ENCODE peak calls at places on chromosomes 6 and 20, in ten cellular contexts. One of them, this sample, is unnamed.

GRCh38 chr6:148501178-148501590 is 158.5 kb downstream of the SASH1 start:
- DNase-seq in heart right ventricle: no peak
- DNase-seq in HEK293T: peak
- DNase-seq in activated CD8-positive, alpha-beta memory T cell treated with anti-CD3 and anti-CD28 coated beads for 1 hour: no peak
- DNase-seq in hippocampal formation: no peak
- DNase-seq in amniotic stem cell: no peak
- DNase-seq in NCI-H460: peak
- DNase-seq in astrocyte of the hippocampus: peak
- DNase-seq in activated CD4-positive, alpha-beta T cell treated with anti-CD3 and anti-CD28 coated beads, Interleukin-2, amount 50 U/mL, for 24 hours: no peak
- DNase-seq in GM10248: no peak
- DNase-seq in this sample: no peak

GRCh38 chr6:43174263-43175112 is 3.4 kb downstream of the SRF start:
- DNase-seq in heart right ventricle: peak
- DNase-seq in HEK293T: peak
- DNase-seq in activated CD8-positive, alpha-beta memory T cell treated with anti-CD3 and anti-CD28 coated beads for 1 hour: peak
- DNase-seq in hippocampal formation: peak
- DNase-seq in amniotic stem cell: peak
- DNase-seq in NCI-H460: peak
- DNase-seq in astrocyte of the hippocampus: peak
- DNase-seq in activated CD4-positive, alpha-beta T cell treated with anti-CD3 and anti-CD28 coated beads, Interleukin-2, amount 50 U/mL, for 24 hours: peak
- DNase-seq in GM10248: peak
- DNase-seq in this sample: peak

GRCh38 chr6:159719287-159719686 is 8.0 kb upstream of the WTAP start:
- DNase-seq in heart right ventricle: no peak
- DNase-seq in HEK293T: no peak
- DNase-seq in activated CD8-positive, alpha-beta memory T cell treated with anti-CD3 and anti-CD28 coated beads for 1 hour: no peak
- DNase-seq in hippocampal formation: no peak
- DNase-seq in amniotic stem cell: no peak
- DNase-seq in NCI-H460: no peak
- DNase-seq in astrocyte of the hippocampus: no peak
- DNase-seq in activated CD4-positive, alpha-beta T cell treated with anti-CD3 and anti-CD28 coated beads, Interleukin-2, amount 50 U/mL, for 24 hours: no peak
- DNase-seq in GM10248: no peak
- DNase-seq in this sample: no peak

GRCh38 chr6:109239192-109239917 is 142.9 kb downstream of the CD164 start:
- DNase-seq in heart right ventricle: no peak
- DNase-seq in HEK293T: no peak
- DNase-seq in activated CD8-positive, alpha-beta memory T cell treated with anti-CD3 and anti-CD28 coated beads for 1 hour: no peak
- DNase-seq in hippocampal formation: no peak
- DNase-seq in amniotic stem cell: no peak
- DNase-seq in NCI-H460: no peak
- DNase-seq in astrocyte of the hippocampus: peak
- DNase-seq in activated CD4-positive, alpha-beta T cell treated with anti-CD3 and anti-CD28 coated beads, Interleukin-2, amount 50 U/mL, for 24 hours: no peak
- DNase-seq in GM10248: no peak
- DNase-seq in this sample: no peak

GRCh38 chr20:50446351-50447101 is 63.7 kb upstream of the PTPN1 start:
- DNase-seq in heart right ventricle: no peak
- DNase-seq in HEK293T: no peak
- DNase-seq in activated CD8-positive, alpha-beta memory T cell treated with anti-CD3 and anti-CD28 coated beads for 1 hour: no peak
- DNase-seq in hippocampal formation: no peak
- DNase-seq in amniotic stem cell: no peak
- DNase-seq in NCI-H460: no peak
- DNase-seq in astrocyte of the hippocampus: no peak
- DNase-seq in activated CD4-positive, alpha-beta T cell treated with anti-CD3 and anti-CD28 coated beads, Interleukin-2, amount 50 U/mL, for 24 hours: no peak
- DNase-seq in GM10248: no peak
- DNase-seq in this sample: no peak

GRCh38 chr20:34364013-34364382 is 925 bp downstream of the ITCH start:
- DNase-seq in heart right ventricle: no peak
- DNase-seq in HEK293T: no peak
- DNase-seq in activated CD8-positive, alpha-beta memory T cell treated with anti-CD3 and anti-CD28 coated beads for 1 hour: no peak
- DNase-seq in hippocampal formation: no peak
- DNase-seq in amniotic stem cell: peak
- DNase-seq in NCI-H460: no peak
- DNase-seq in astrocyte of the hippocampus: peak
- DNase-seq in activated CD4-positive, alpha-beta T cell treated with anti-CD3 and anti-CD28 coated beads, Interleukin-2, amount 50 U/mL, for 24 hours: no peak
- DNase-seq in GM10248: no peak
- DNase-seq in this sample: no peak

GRCh38 chr6:41774841-41775240 is 4.9 kb downstream of the FRS3 start:
- DNase-seq in heart right ventricle: no peak
- DNase-seq in HEK293T: no peak
- DNase-seq in activated CD8-positive, alpha-beta memory T cell treated with anti-CD3 and anti-CD28 coated beads for 1 hour: no peak
- DNase-seq in hippocampal formation: no peak
- DNase-seq in amniotic stem cell: no peak
- DNase-seq in NCI-H460: no peak
- DNase-seq in astrocyte of the hippocampus: no peak
- DNase-seq in activated CD4-positive, alpha-beta T cell treated with anti-CD3 and anti-CD28 coated beads, Interleukin-2, amount 50 U/mL, for 24 hours: no peak
- DNase-seq in GM10248: no peak
- DNase-seq in this sample: no peak

GRCh38 chr20:2470051-2470431 is 548 bp downstream of the SNRPB start:
- DNase-seq in heart right ventricle: no peak
- DNase-seq in HEK293T: peak
- DNase-seq in activated CD8-positive, alpha-beta memory T cell treated with anti-CD3 and anti-CD28 coated beads for 1 hour: peak
- DNase-seq in hippocampal formation: no peak
- DNase-seq in amniotic stem cell: peak
- DNase-seq in NCI-H460: no peak
- DNase-seq in astrocyte of the hippocampus: no peak
- DNase-seq in activated CD4-positive, alpha-beta T cell treated with anti-CD3 and anti-CD28 coated beads, Interleukin-2, amount 50 U/mL, for 24 hours: peak
- DNase-seq in GM10248: peak
- DNase-seq in this sample: no peak

GRCh38 chr20:822651-823325 is 10.7 kb upstream of the FAM110A start:
- DNase-seq in heart right ventricle: no peak
- DNase-seq in HEK293T: no peak
- DNase-seq in activated CD8-positive, alpha-beta memory T cell treated with anti-CD3 and anti-CD28 coated beads for 1 hour: no peak
- DNase-seq in hippocampal formation: no peak
- DNase-seq in amniotic stem cell: no peak
- DNase-seq in NCI-H460: no peak
- DNase-seq in astrocyte of the hippocampus: no peak
- DNase-seq in activated CD4-positive, alpha-beta T cell treated with anti-CD3 and anti-CD28 coated beads, Interleukin-2, amount 50 U/mL, for 24 hours: no peak
- DNase-seq in GM10248: no peak
- DNase-seq in this sample: no peak

GRCh38 chr20:53276143-53276542 is 304.0 kb downstream of the TSHZ2 start:
- DNase-seq in heart right ventricle: peak
- DNase-seq in HEK293T: no peak
- DNase-seq in activated CD8-positive, alpha-beta memory T cell treated with anti-CD3 and anti-CD28 coated beads for 1 hour: no peak
- DNase-seq in hippocampal formation: no peak
- DNase-seq in amniotic stem cell: no peak
- DNase-seq in NCI-H460: no peak
- DNase-seq in astrocyte of the hippocampus: no peak
- DNase-seq in activated CD4-positive, alpha-beta T cell treated with anti-CD3 and anti-CD28 coated beads, Interleukin-2, amount 50 U/mL, for 24 hours: no peak
- DNase-seq in GM10248: no peak
- DNase-seq in this sample: no peak

GRCh38 chr20:6501061-6501460 is 266.4 kb upstream of the BMP2 start:
- DNase-seq in heart right ventricle: no peak
- DNase-seq in HEK293T: no peak
- DNase-seq in activated CD8-positive, alpha-beta memory T cell treated with anti-CD3 and anti-CD28 coated beads for 1 hour: no peak
- DNase-seq in hippocampal formation: no peak
- DNase-seq in amniotic stem cell: no peak
- DNase-seq in NCI-H460: no peak
- DNase-seq in astrocyte of the hippocampus: peak
- DNase-seq in activated CD4-positive, alpha-beta T cell treated with anti-CD3 and anti-CD28 coated beads, Interleukin-2, amount 50 U/mL, for 24 hours: no peak
- DNase-seq in GM10248: no peak
- DNase-seq in this sample: no peak

GRCh38 chr20:40073535-40074111 is 615.4 kb downstream of the MAFB start:
- DNase-seq in heart right ventricle: no peak
- DNase-seq in HEK293T: no peak
- DNase-seq in activated CD8-positive, alpha-beta memory T cell treated with anti-CD3 and anti-CD28 coated beads for 1 hour: no peak
- DNase-seq in hippocampal formation: no peak
- DNase-seq in amniotic stem cell: no peak
- DNase-seq in NCI-H460: no peak
- DNase-seq in astrocyte of the hippocampus: no peak
- DNase-seq in activated CD4-positive, alpha-beta T cell treated with anti-CD3 and anti-CD28 coated beads, Interleukin-2, amount 50 U/mL, for 24 hours: no peak
- DNase-seq in GM10248: no peak
- DNase-seq in this sample: no peak

GRCh38 chr6:136822051-136822378 is 377 bp upstream of the PEX7 start:
- DNase-seq in heart right ventricle: no peak
- DNase-seq in HEK293T: peak
- DNase-seq in activated CD8-positive, alpha-beta memory T cell treated with anti-CD3 and anti-CD28 coated beads for 1 hour: no peak
- DNase-seq in hippocampal formation: no peak
- DNase-seq in amniotic stem cell: peak
- DNase-seq in NCI-H460: no peak
- DNase-seq in astrocyte of the hippocampus: no peak
- DNase-seq in activated CD4-positive, alpha-beta T cell treated with anti-CD3 and anti-CD28 coated beads, Interleukin-2, amount 50 U/mL, for 24 hours: peak
- DNase-seq in GM10248: no peak
- DNase-seq in this sample: no peak

GRCh38 chr20:57526067-57526884 is 1.3 kb upstream of the CTCFL start:
- DNase-seq in heart right ventricle: no peak
- DNase-seq in HEK293T: peak
- DNase-seq in activated CD8-positive, alpha-beta memory T cell treated with anti-CD3 and anti-CD28 coated beads for 1 hour: no peak
- DNase-seq in hippocampal formation: no peak
- DNase-seq in amniotic stem cell: no peak
- DNase-seq in NCI-H460: no peak
- DNase-seq in astrocyte of the hippocampus: no peak
- DNase-seq in activated CD4-positive, alpha-beta T cell treated with anti-CD3 and anti-CD28 coated beads, Interleukin-2, amount 50 U/mL, for 24 hours: no peak
- DNase-seq in GM10248: no peak
- DNase-seq in this sample: no peak

GRCh38 chr6:56004421-56004820 is 129.0 kb upstream of the BMP5 start:
- DNase-seq in heart right ventricle: no peak
- DNase-seq in HEK293T: no peak
- DNase-seq in activated CD8-positive, alpha-beta memory T cell treated with anti-CD3 and anti-CD28 coated beads for 1 hour: no peak
- DNase-seq in hippocampal formation: no peak
- DNase-seq in amniotic stem cell: no peak
- DNase-seq in NCI-H460: no peak
- DNase-seq in astrocyte of the hippocampus: no peak
- DNase-seq in activated CD4-positive, alpha-beta T cell treated with anti-CD3 and anti-CD28 coated beads, Interleukin-2, amount 50 U/mL, for 24 hours: no peak
- DNase-seq in GM10248: no peak
- DNase-seq in this sample: no peak

GRCh38 chr6:41257369-41258195 is 28.9 kb downstream of the TREM1 start:
- DNase-seq in heart right ventricle: no peak
- DNase-seq in HEK293T: peak
- DNase-seq in activated CD8-positive, alpha-beta memory T cell treated with anti-CD3 and anti-CD28 coated beads for 1 hour: no peak
- DNase-seq in hippocampal formation: no peak
- DNase-seq in amniotic stem cell: no peak
- DNase-seq in NCI-H460: no peak
- DNase-seq in astrocyte of the hippocampus: peak
- DNase-seq in activated CD4-positive, alpha-beta T cell treated with anti-CD3 and anti-CD28 coated beads, Interleukin-2, amount 50 U/mL, for 24 hours: no peak
- DNase-seq in GM10248: no peak
- DNase-seq in this sample: no peak

GRCh38 chr6:3137057-3137777 is 18.7 kb downstream of the BPHL start:
- DNase-seq in heart right ventricle: no peak
- DNase-seq in HEK293T: no peak
- DNase-seq in activated CD8-positive, alpha-beta memory T cell treated with anti-CD3 and anti-CD28 coated beads for 1 hour: no peak
- DNase-seq in hippocampal formation: peak
- DNase-seq in amniotic stem cell: no peak
- DNase-seq in NCI-H460: no peak
- DNase-seq in astrocyte of the hippocampus: no peak
- DNase-seq in activated CD4-positive, alpha-beta T cell treated with anti-CD3 and anti-CD28 coated beads, Interleukin-2, amount 50 U/mL, for 24 hours: no peak
- DNase-seq in GM10248: no peak
- DNase-seq in this sample: no peak

GRCh38 chr6:10398439-10399218 is 16.2 kb downstream of the TFAP2A start:
- DNase-seq in heart right ventricle: no peak
- DNase-seq in HEK293T: no peak
- DNase-seq in activated CD8-positive, alpha-beta memory T cell treated with anti-CD3 and anti-CD28 coated beads for 1 hour: no peak
- DNase-seq in hippocampal formation: no peak
- DNase-seq in amniotic stem cell: no peak
- DNase-seq in NCI-H460: no peak
- DNase-seq in astrocyte of the hippocampus: no peak
- DNase-seq in activated CD4-positive, alpha-beta T cell treated with anti-CD3 and anti-CD28 coated beads, Interleukin-2, amount 50 U/mL, for 24 hours: no peak
- DNase-seq in GM10248: no peak
- DNase-seq in this sample: no peak

GRCh38 chr6:11212625-11213024 is 19.8 kb downstream of the NEDD9 start:
- DNase-seq in heart right ventricle: no peak
- DNase-seq in HEK293T: no peak
- DNase-seq in activated CD8-positive, alpha-beta memory T cell treated with anti-CD3 and anti-CD28 coated beads for 1 hour: no peak
- DNase-seq in hippocampal formation: no peak
- DNase-seq in amniotic stem cell: peak
- DNase-seq in NCI-H460: peak
- DNase-seq in astrocyte of the hippocampus: no peak
- DNase-seq in activated CD4-positive, alpha-beta T cell treated with anti-CD3 and anti-CD28 coated beads, Interleukin-2, amount 50 U/mL, for 24 hours: no peak
- DNase-seq in GM10248: no peak
- DNase-seq in this sample: no peak

GRCh38 chr6:114342826-114343781 is at the start of gene HS3ST5:
- DNase-seq in heart right ventricle: peak
- DNase-seq in HEK293T: peak
- DNase-seq in activated CD8-positive, alpha-beta memory T cell treated with anti-CD3 and anti-CD28 coated beads for 1 hour: no peak
- DNase-seq in hippocampal formation: peak
- DNase-seq in amniotic stem cell: peak
- DNase-seq in NCI-H460: peak
- DNase-seq in astrocyte of the hippocampus: peak
- DNase-seq in activated CD4-positive, alpha-beta T cell treated with anti-CD3 and anti-CD28 coated beads, Interleukin-2, amount 50 U/mL, for 24 hours: no peak
- DNase-seq in GM10248: peak
- DNase-seq in this sample: no peak

GRCh38 chr6:122620902-122621301 is 10.7 kb downstream of the PKIB start:
- DNase-seq in heart right ventricle: no peak
- DNase-seq in HEK293T: no peak
- DNase-seq in activated CD8-positive, alpha-beta memory T cell treated with anti-CD3 and anti-CD28 coated beads for 1 hour: no peak
- DNase-seq in hippocampal formation: no peak
- DNase-seq in amniotic stem cell: no peak
- DNase-seq in NCI-H460: no peak
- DNase-seq in astrocyte of the hippocampus: no peak
- DNase-seq in activated CD4-positive, alpha-beta T cell treated with anti-CD3 and anti-CD28 coated beads, Interleukin-2, amount 50 U/mL, for 24 hours: no peak
- DNase-seq in GM10248: no peak
- DNase-seq in this sample: no peak

GRCh38 chr20:21303872-21304586 is 898 bp downstream of the XRN2 start:
- DNase-seq in heart right ventricle: no peak
- DNase-seq in HEK293T: no peak
- DNase-seq in activated CD8-positive, alpha-beta memory T cell treated with anti-CD3 and anti-CD28 coated beads for 1 hour: no peak
- DNase-seq in hippocampal formation: no peak
- DNase-seq in amniotic stem cell: no peak
- DNase-seq in NCI-H460: no peak
- DNase-seq in astrocyte of the hippocampus: no peak
- DNase-seq in activated CD4-positive, alpha-beta T cell treated with anti-CD3 and anti-CD28 coated beads, Interleukin-2, amount 50 U/mL, for 24 hours: no peak
- DNase-seq in GM10248: no peak
- DNase-seq in this sample: no peak

GRCh38 chr6:146997062-146997461 is 207.2 kb upstream of the STXBP5 start:
- DNase-seq in heart right ventricle: no peak
- DNase-seq in HEK293T: no peak
- DNase-seq in activated CD8-positive, alpha-beta memory T cell treated with anti-CD3 and anti-CD28 coated beads for 1 hour: no peak
- DNase-seq in hippocampal formation: no peak
- DNase-seq in amniotic stem cell: peak
- DNase-seq in NCI-H460: no peak
- DNase-seq in astrocyte of the hippocampus: peak
- DNase-seq in activated CD4-positive, alpha-beta T cell treated with anti-CD3 and anti-CD28 coated beads, Interleukin-2, amount 50 U/mL, for 24 hours: no peak
- DNase-seq in GM10248: no peak
- DNase-seq in this sample: no peak

GRCh38 chr6:49918787-49919186 is 45.2 kb downstream of the DEFB114 start:
- DNase-seq in heart right ventricle: no peak
- DNase-seq in HEK293T: no peak
- DNase-seq in activated CD8-positive, alpha-beta memory T cell treated with anti-CD3 and anti-CD28 coated beads for 1 hour: no peak
- DNase-seq in hippocampal formation: no peak
- DNase-seq in amniotic stem cell: no peak
- DNase-seq in NCI-H460: no peak
- DNase-seq in astrocyte of the hippocampus: no peak
- DNase-seq in activated CD4-positive, alpha-beta T cell treated with anti-CD3 and anti-CD28 coated beads, Interleukin-2, amount 50 U/mL, for 24 hours: no peak
- DNase-seq in GM10248: no peak
- DNase-seq in this sample: no peak

GRCh38 chr6:17768388-17768787 is 61.7 kb upstream of the NUP153 start:
- DNase-seq in heart right ventricle: no peak
- DNase-seq in HEK293T: no peak
- DNase-seq in activated CD8-positive, alpha-beta memory T cell treated with anti-CD3 and anti-CD28 coated beads for 1 hour: no peak
- DNase-seq in hippocampal formation: no peak
- DNase-seq in amniotic stem cell: no peak
- DNase-seq in NCI-H460: no peak
- DNase-seq in astrocyte of the hippocampus: peak
- DNase-seq in activated CD4-positive, alpha-beta T cell treated with anti-CD3 and anti-CD28 coated beads, Interleukin-2, amount 50 U/mL, for 24 hours: no peak
- DNase-seq in GM10248: no peak
- DNase-seq in this sample: no peak

GRCh38 chr20:61560361-61560853 is 308.3 kb downstream of the CDH4 start:
- DNase-seq in heart right ventricle: no peak
- DNase-seq in HEK293T: peak
- DNase-seq in activated CD8-positive, alpha-beta memory T cell treated with anti-CD3 and anti-CD28 coated beads for 1 hour: no peak
- DNase-seq in hippocampal formation: no peak
- DNase-seq in amniotic stem cell: no peak
- DNase-seq in NCI-H460: no peak
- DNase-seq in astrocyte of the hippocampus: peak
- DNase-seq in activated CD4-positive, alpha-beta T cell treated with anti-CD3 and anti-CD28 coated beads, Interleukin-2, amount 50 U/mL, for 24 hours: no peak
- DNase-seq in GM10248: no peak
- DNase-seq in this sample: no peak

GRCh38 chr6:473759-474453 is 82.4 kb downstream of the IRF4 start:
- DNase-seq in heart right ventricle: no peak
- DNase-seq in HEK293T: no peak
- DNase-seq in activated CD8-positive, alpha-beta memory T cell treated with anti-CD3 and anti-CD28 coated beads for 1 hour: no peak
- DNase-seq in hippocampal formation: no peak
- DNase-seq in amniotic stem cell: no peak
- DNase-seq in NCI-H460: no peak
- DNase-seq in astrocyte of the hippocampus: no peak
- DNase-seq in activated CD4-positive, alpha-beta T cell treated with anti-CD3 and anti-CD28 coated beads, Interleukin-2, amount 50 U/mL, for 24 hours: no peak
- DNase-seq in GM10248: no peak
- DNase-seq in this sample: peak

GRCh38 chr6:119683022-119683421 is 333.5 kb upstream of the MAN1A1 start:
- DNase-seq in heart right ventricle: no peak
- DNase-seq in HEK293T: peak
- DNase-seq in activated CD8-positive, alpha-beta memory T cell treated with anti-CD3 and anti-CD28 coated beads for 1 hour: no peak
- DNase-seq in hippocampal formation: no peak
- DNase-seq in amniotic stem cell: no peak
- DNase-seq in NCI-H460: no peak
- DNase-seq in astrocyte of the hippocampus: peak
- DNase-seq in activated CD4-positive, alpha-beta T cell treated with anti-CD3 and anti-CD28 coated beads, Interleukin-2, amount 50 U/mL, for 24 hours: no peak
- DNase-seq in GM10248: no peak
- DNase-seq in this sample: no peak